ENCODE peak calls at places on chromosomes 5 and 9, in eight cellular contexts. One of them, this sample, is unnamed.
A peak's percentile ranks its signal among the peaks of the same experiment; 100 is the strongest.

GRCh38 chr5:94969174-94969573 is 315.7 kb downstream of the MCTP1 start:
- DNase-seq in cardiac fibroblast: peak; percentile 33
- DNase-seq in hippocampal formation: no peak
- DNase-seq in T-helper 9 cell: no peak
- DNase-seq in HEK293T: no peak
- DNase-seq in HTR-8/SVneo: no peak
- DNase-seq in glutamatergic neuron: no peak
- DNase-seq in small intestine: no peak
- DNase-seq in this sample: no peak

GRCh38 chr9:96691326-96691725 is 36.2 kb upstream of the PRXL2C start:
- DNase-seq in cardiac fibroblast: no peak
- DNase-seq in hippocampal formation: no peak
- DNase-seq in T-helper 9 cell: no peak
- DNase-seq in HEK293T: no peak
- DNase-seq in HTR-8/SVneo: no peak
- DNase-seq in glutamatergic neuron: no peak
- DNase-seq in small intestine: no peak
- DNase-seq in this sample: no peak

GRCh38 chr5:65142511-65143011 is 339.2 kb downstream of the ADAMTS6 start:
- DNase-seq in cardiac fibroblast: peak; percentile 50
- DNase-seq in hippocampal formation: no peak
- DNase-seq in T-helper 9 cell: no peak
- DNase-seq in HEK293T: peak; percentile 14
- DNase-seq in HTR-8/SVneo: peak; percentile 46
- DNase-seq in glutamatergic neuron: no peak
- DNase-seq in small intestine: no peak
- DNase-seq in this sample: no peak

GRCh38 chr5:142838845-142839244 is 68.7 kb downstream of the ARHGAP26 start:
- DNase-seq in cardiac fibroblast: no peak
- DNase-seq in hippocampal formation: no peak
- DNase-seq in T-helper 9 cell: no peak
- DNase-seq in HEK293T: no peak
- DNase-seq in HTR-8/SVneo: no peak
- DNase-seq in glutamatergic neuron: no peak
- DNase-seq in small intestine: no peak
- DNase-seq in this sample: no peak

GRCh38 chr9:33263131-33263935 is 1.2 kb downstream of the BAG1 start:
- DNase-seq in cardiac fibroblast: peak; percentile 27
- DNase-seq in hippocampal formation: peak; percentile 8
- DNase-seq in T-helper 9 cell: no peak
- DNase-seq in HEK293T: no peak
- DNase-seq in HTR-8/SVneo: peak; percentile 8
- DNase-seq in glutamatergic neuron: peak; percentile 22
- DNase-seq in small intestine: peak; percentile 51
- DNase-seq in this sample: no peak

GRCh38 chr5:132653716-132654115 is 4.3 kb upstream of the IL13 start:
- DNase-seq in cardiac fibroblast: no peak
- DNase-seq in hippocampal formation: no peak
- DNase-seq in T-helper 9 cell: no peak
- DNase-seq in HEK293T: no peak
- DNase-seq in HTR-8/SVneo: no peak
- DNase-seq in glutamatergic neuron: no peak
- DNase-seq in small intestine: no peak
- DNase-seq in this sample: no peak

GRCh38 chr9:78856144-78856543 is 559.2 kb downstream of the PSAT1 start:
- DNase-seq in cardiac fibroblast: no peak
- DNase-seq in hippocampal formation: no peak
- DNase-seq in T-helper 9 cell: no peak
- DNase-seq in HEK293T: no peak
- DNase-seq in HTR-8/SVneo: no peak
- DNase-seq in glutamatergic neuron: no peak
- DNase-seq in small intestine: no peak
- DNase-seq in this sample: no peak

GRCh38 chr5:1658665-1659064 is 134.9 kb upstream of the LPCAT1 start:
- DNase-seq in cardiac fibroblast: no peak
- DNase-seq in hippocampal formation: no peak
- DNase-seq in T-helper 9 cell: no peak
- DNase-seq in HEK293T: no peak
- DNase-seq in HTR-8/SVneo: no peak
- DNase-seq in glutamatergic neuron: no peak
- DNase-seq in small intestine: no peak
- DNase-seq in this sample: peak; percentile 18

GRCh38 chr5:178394074-178394473 is 161.5 kb upstream of the PHYKPL start:
- DNase-seq in cardiac fibroblast: no peak
- DNase-seq in hippocampal formation: no peak
- DNase-seq in T-helper 9 cell: no peak
- DNase-seq in HEK293T: no peak
- DNase-seq in HTR-8/SVneo: no peak
- DNase-seq in glutamatergic neuron: no peak
- DNase-seq in small intestine: no peak
- DNase-seq in this sample: no peak

GRCh38 chr9:32866292-32866691 is 83.0 kb downstream of the TMEM215 start:
- DNase-seq in cardiac fibroblast: no peak
- DNase-seq in hippocampal formation: no peak
- DNase-seq in T-helper 9 cell: no peak
- DNase-seq in HEK293T: no peak
- DNase-seq in HTR-8/SVneo: no peak
- DNase-seq in glutamatergic neuron: no peak
- DNase-seq in small intestine: no peak
- DNase-seq in this sample: no peak

GRCh38 chr5:57738306-57738705 is 255.7 kb upstream of the ACTBL2 start:
- DNase-seq in cardiac fibroblast: no peak
- DNase-seq in hippocampal formation: no peak
- DNase-seq in T-helper 9 cell: no peak
- DNase-seq in HEK293T: no peak
- DNase-seq in HTR-8/SVneo: no peak
- DNase-seq in glutamatergic neuron: no peak
- DNase-seq in small intestine: no peak
- DNase-seq in this sample: no peak

GRCh38 chr5:61319388-61320146 is 12.5 kb upstream of the ZSWIM6 start:
- DNase-seq in cardiac fibroblast: no peak
- DNase-seq in hippocampal formation: no peak
- DNase-seq in T-helper 9 cell: no peak
- DNase-seq in HEK293T: peak; percentile 45
- DNase-seq in HTR-8/SVneo: no peak
- DNase-seq in glutamatergic neuron: no peak
- DNase-seq in small intestine: peak; percentile 54
- DNase-seq in this sample: no peak

GRCh38 chr5:136006767-136007251 is 22.0 kb upstream of the TGFBI start:
- DNase-seq in cardiac fibroblast: peak; percentile 70
- DNase-seq in hippocampal formation: no peak
- DNase-seq in T-helper 9 cell: no peak
- DNase-seq in HEK293T: no peak
- DNase-seq in HTR-8/SVneo: no peak
- DNase-seq in glutamatergic neuron: no peak
- DNase-seq in small intestine: no peak
- DNase-seq in this sample: peak; percentile 40

GRCh38 chr5:141882594-141883183 is 4.5 kb upstream of the PCDH1 start:
- DNase-seq in cardiac fibroblast: no peak
- DNase-seq in hippocampal formation: no peak
- DNase-seq in T-helper 9 cell: no peak
- DNase-seq in HEK293T: no peak
- DNase-seq in HTR-8/SVneo: no peak
- DNase-seq in glutamatergic neuron: peak; percentile 58
- DNase-seq in small intestine: no peak
- DNase-seq in this sample: no peak

GRCh38 chr5:59560553-59560952 is 333.0 kb downstream of the PDE4D start:
- DNase-seq in cardiac fibroblast: no peak
- DNase-seq in hippocampal formation: no peak
- DNase-seq in T-helper 9 cell: no peak
- DNase-seq in HEK293T: no peak
- DNase-seq in HTR-8/SVneo: no peak
- DNase-seq in glutamatergic neuron: no peak
- DNase-seq in small intestine: no peak
- DNase-seq in this sample: no peak

GRCh38 chr9:127938298-127938690 is 640 bp upstream of the DPM2 start:
- DNase-seq in cardiac fibroblast: no peak
- DNase-seq in hippocampal formation: no peak
- DNase-seq in T-helper 9 cell: no peak
- DNase-seq in HEK293T: no peak
- DNase-seq in HTR-8/SVneo: no peak
- DNase-seq in glutamatergic neuron: no peak
- DNase-seq in small intestine: no peak
- DNase-seq in this sample: no peak

GRCh38 chr5:180515294-180515693 is 21.1 kb downstream of the CNOT6 start:
- DNase-seq in cardiac fibroblast: no peak
- DNase-seq in hippocampal formation: no peak
- DNase-seq in T-helper 9 cell: no peak
- DNase-seq in HEK293T: no peak
- DNase-seq in HTR-8/SVneo: no peak
- DNase-seq in glutamatergic neuron: no peak
- DNase-seq in small intestine: peak; percentile 83
- DNase-seq in this sample: no peak

GRCh38 chr9:33742519-33742918 is 52.8 kb upstream of the PRSS3 start:
- DNase-seq in cardiac fibroblast: no peak
- DNase-seq in hippocampal formation: no peak
- DNase-seq in T-helper 9 cell: no peak
- DNase-seq in HEK293T: no peak
- DNase-seq in HTR-8/SVneo: no peak
- DNase-seq in glutamatergic neuron: no peak
- DNase-seq in small intestine: peak; percentile 73
- DNase-seq in this sample: no peak

GRCh38 chr9:87337335-87338074 is 160.2 kb upstream of the DAPK1 start:
- DNase-seq in cardiac fibroblast: peak; percentile 59
- DNase-seq in hippocampal formation: no peak
- DNase-seq in T-helper 9 cell: no peak
- DNase-seq in HEK293T: no peak
- DNase-seq in HTR-8/SVneo: peak; percentile 24
- DNase-seq in glutamatergic neuron: no peak
- DNase-seq in small intestine: peak; percentile 5
- DNase-seq in this sample: no peak

GRCh38 chr5:28488752-28489151 is 1450.4 kb upstream of the CDH9 start:
- DNase-seq in cardiac fibroblast: no peak
- DNase-seq in hippocampal formation: no peak
- DNase-seq in T-helper 9 cell: no peak
- DNase-seq in HEK293T: no peak
- DNase-seq in HTR-8/SVneo: no peak
- DNase-seq in glutamatergic neuron: no peak
- DNase-seq in small intestine: no peak
- DNase-seq in this sample: no peak

GRCh38 chr9:115615821-115616665 is 498.1 kb upstream of the TNC start:
- DNase-seq in cardiac fibroblast: peak; percentile 54
- DNase-seq in hippocampal formation: no peak
- DNase-seq in T-helper 9 cell: no peak
- DNase-seq in HEK293T: no peak
- DNase-seq in HTR-8/SVneo: peak; percentile 48
- DNase-seq in glutamatergic neuron: no peak
- DNase-seq in small intestine: no peak
- DNase-seq in this sample: peak; percentile 18

This sample was measured in 8988T.